ENCODE peak calls at places on chromosomes 3 and 15, in four cellular contexts. F is heart left ventricle, M is GM23338, G is IMR-90. Q is an unnamed sample.

GRCh38 chr3:141828487-141829284 is 47.8 kb upstream of the ATP1B3 start:
- DNase-seq in F (peak; percentile 45), M (no peak), G (peak; percentile 3), Q (no peak)

GRCh38 chr3:171472552-171472951 is 12.3 kb upstream of the TNIK start:
- DNase-seq in G (no peak), M (no peak), F (no peak), Q (no peak)

GRCh38 chr3:114764056-114764492 is 383.0 kb downstream of the ZBTB20 start:
- DNase-seq in G (peak; percentile 28), M (no peak), F (no peak), Q (no peak)

GRCh38 chr3:48268936-48269551 is 28.1 kb downstream of the ZNF589 start:
- DNase-seq in M (no peak), G (no peak), F (no peak), Q (no peak)

GRCh38 chr3:47741925-47742324 is 39.8 kb downstream of the SMARCC1 start:
- DNase-seq in F (no peak), G (no peak), M (no peak), Q (no peak)

GRCh38 chr3:129230311-129231019 is 18.9 kb upstream of the COPG1 start:
- DNase-seq in M (no peak), F (no peak), G (peak; percentile 90), Q (no peak)

GRCh38 chr3:149258714-149259113 is 37.1 kb upstream of the CP start:
- DNase-seq in F (no peak), M (no peak), G (no peak), Q (no peak)

GRCh38 chr15:58453931-58454793 is 22.4 kb downstream of the LIPC start:
- DNase-seq in F (no peak), M (no peak), G (no peak), Q (no peak)

GRCh38 chr15:37628507-37628906 is 305.9 kb upstream of the TMCO5A start:
- DNase-seq in F (no peak), M (no peak), G (no peak), Q (no peak)

GRCh38 chr15:40852529-40852928 is 8.7 kb downstream of the SPINT1 start:
- DNase-seq in F (no peak), M (no peak), G (no peak), Q (no peak)

GRCh38 chr3:185702564-185703225 is 116.6 kb downstream of the SENP2 start:
- DNase-seq in F (no peak), G (no peak), M (peak; percentile 39), Q (no peak)

GRCh38 chr3:139811331-139811730 is 123.7 kb upstream of the CLSTN2 start:
- DNase-seq in F (no peak), M (no peak), G (no peak), Q (no peak)

GRCh38 chr3:145243875-145244274 is 917.1 kb downstream of the PLOD2 start:
- DNase-seq in F (no peak), G (peak; percentile 53), M (no peak), Q (peak; percentile 37)

GRCh38 chr3:119608591-119608990 is 10.9 kb downstream of the PLA1A start:
- DNase-seq in G (no peak), M (no peak), F (no peak), Q (no peak)

GRCh38 chr3:114775395-114775794 is 371.7 kb downstream of the ZBTB20 start:
- DNase-seq in M (no peak), G (peak; percentile 29), F (no peak), Q (no peak)

GRCh38 chr15:71282086-71282485 is 166.8 kb downstream of the THSD4 start:
- DNase-seq in F (no peak), G (peak; percentile 70), M (no peak), Q (no peak)

GRCh38 chr3:123447749-123448502 is 964 bp downstream of the ADCY5 start:
- DNase-seq in M (peak; percentile 81), G (no peak), F (peak; percentile 46), Q (no peak)

GRCh38 chr3:122246214-122246613 is 62.7 kb downstream of the CASR start:
- DNase-seq in M (no peak), G (peak; percentile 20), F (no peak), Q (no peak)

GRCh38 chr15:47292638-47293037 is 424.7 kb upstream of the SEMA6D start:
- DNase-seq in M (no peak), F (no peak), G (no peak), Q (no peak)

GRCh38 chr3:104133004-104133403 is 1233.7 kb upstream of the ALCAM start:
- DNase-seq in M (no peak), F (no peak), G (no peak), Q (no peak)

GRCh38 chr3:182618981-182619591 is 174.2 kb upstream of the ATP11B start:
- DNase-seq in F (no peak), G (peak; percentile 1), M (no peak), Q (no peak)

GRCh38 chr3:133996996-133997395 is 32.7 kb downstream of the SLCO2A1 start:
- DNase-seq in F (no peak), G (no peak), M (no peak), Q (no peak)

GRCh38 chr15:39595621-39596221 is 14.8 kb downstream of the THBS1 start:
- DNase-seq in F (no peak), G (peak; percentile 43), M (no peak), Q (no peak)

GRCh38 chr3:47012342-47013230 is 33.1 kb downstream of the NBEAL2 start:
- DNase-seq in F (peak; percentile 35), G (no peak), M (no peak), Q (no peak)

GRCh38 chr3:165210132-165210531 is 13.9 kb upstream of the SLITRK3 start:
- DNase-seq in F (no peak), G (no peak), M (peak; percentile 13), Q (no peak)

GRCh38 chr3:73433079-73433478 is 191.7 kb downstream of the PDZRN3 start:
- DNase-seq in F (no peak), G (no peak), M (no peak), Q (no peak)

GRCh38 chr3:46546896-46547440 is 19.1 kb downstream of the LRRC2 start:
- DNase-seq in F (no peak), M (no peak), G (peak; percentile 25), Q (no peak)

GRCh38 chr3:31862861-31863260 is 118.2 kb downstream of the OSBPL10 start:
- DNase-seq in M (no peak), G (peak; percentile 34), F (no peak), Q (peak; percentile 18)

GRCh38 chr3:193942516-193943055 is 193.4 kb upstream of the HES1 start:
- DNase-seq in G (no peak), M (peak; percentile 10), F (no peak), Q (no peak)

GRCh38 chr3:184620101-184620798 is 58.7 kb downstream of the EPHB3 start:
- DNase-seq in M (no peak), F (no peak), G (peak; percentile 67), Q (no peak)

GRCh38 chr3:196422976-196423781 is 9.0 kb downstream of the UBXN7 start:
- DNase-seq in F (peak; percentile 92), M (no peak), G (no peak), Q (no peak)

GRCh38 chr15:58475573-58476524 is 44.1 kb downstream of the LIPC start:
- DNase-seq in F (peak; percentile 40), G (peak; percentile 36), M (no peak), Q (no peak)

GRCh38 chr3:168100777-168101492 is 5.2 kb upstream of the GOLIM4 start:
- DNase-seq in M (no peak), F (no peak), G (peak; percentile 56), Q (no peak)

GRCh38 chr3:30319713-30320112 is 286.7 kb upstream of the TGFBR2 start:
- DNase-seq in M (peak; percentile 70), G (peak; percentile 57), F (peak; percentile 41), Q (no peak)

GRCh38 chr3:183554377-183554776 is 1.1 kb downstream of the KLHL6 start:
- DNase-seq in M (no peak), F (no peak), G (no peak), Q (no peak)

GRCh38 chr3:134751831-134752230 is 43.2 kb upstream of the EPHB1 start:
- DNase-seq in M (no peak), F (no peak), G (no peak), Q (no peak)

GRCh38 chr3:108099679-108100428 is 9.0 kb upstream of the CD47 start:
- DNase-seq in G (peak; percentile 6), M (no peak), F (no peak), Q (no peak)

GRCh38 chr3:56923546-56924224 is 121.9 kb upstream of the ARHGEF3 start:
- DNase-seq in M (peak; percentile 49), G (peak; percentile 35), F (peak; percentile 58), Q (no peak)

DNA sequence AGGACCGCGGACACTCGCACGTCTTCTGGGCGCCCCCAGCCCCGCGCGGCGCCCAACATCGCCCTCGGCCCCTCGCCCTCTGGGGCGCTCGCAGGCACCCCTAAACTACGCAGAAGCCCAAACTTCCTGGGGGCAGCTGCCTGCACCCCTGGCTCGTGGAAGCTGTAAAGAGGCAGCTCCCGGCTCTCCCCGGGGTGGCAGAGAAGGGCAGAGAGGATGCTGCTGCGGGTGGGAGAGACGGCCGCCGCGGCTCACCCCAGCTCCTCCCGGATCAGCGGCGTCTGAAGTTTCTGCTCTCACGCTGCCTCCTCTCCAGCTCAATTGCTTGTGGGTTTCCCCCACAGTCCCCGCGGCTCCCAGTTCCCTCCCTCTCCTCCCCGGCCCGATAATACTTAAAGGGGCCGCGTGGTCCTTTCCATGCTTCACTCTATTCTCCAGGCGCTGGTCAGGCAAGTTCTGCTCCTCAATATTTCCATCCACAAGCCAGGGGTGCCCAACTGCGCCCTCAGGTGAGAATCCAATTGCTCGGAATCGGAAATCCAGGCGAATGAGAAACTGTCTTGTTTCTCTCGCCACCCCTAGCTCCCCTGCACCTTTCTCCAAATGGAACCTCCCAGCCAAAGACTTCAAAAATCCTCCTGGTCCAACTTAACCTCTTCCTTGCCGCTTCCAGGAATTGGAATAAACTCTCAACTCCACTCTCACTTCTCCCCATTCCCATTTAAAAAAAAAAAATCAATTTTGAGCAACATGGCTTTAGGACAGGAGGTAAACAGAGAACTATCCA is 748.5 kb downstream of the ROBO1 start:
- DNase-seq in G (peak; percentile 93), M (peak; percentile 93), F (peak; percentile 78), Q (peak; percentile 77)
- TF ChIP-seq CTCF in G (no peak), M (no peak), F (no peak), Q (no peak)

GRCh38 chr15:55829826-55830225 is 86.9 kb upstream of the PRTG start:
- DNase-seq in F (no peak), M (no peak), G (no peak), Q (no peak)
- H3K27ac ChIP-seq in F (no peak overlapping the region), M (no peak overlapping the region), G (no peak overlapping the region), Q (no peak overlapping the region)

DNA sequence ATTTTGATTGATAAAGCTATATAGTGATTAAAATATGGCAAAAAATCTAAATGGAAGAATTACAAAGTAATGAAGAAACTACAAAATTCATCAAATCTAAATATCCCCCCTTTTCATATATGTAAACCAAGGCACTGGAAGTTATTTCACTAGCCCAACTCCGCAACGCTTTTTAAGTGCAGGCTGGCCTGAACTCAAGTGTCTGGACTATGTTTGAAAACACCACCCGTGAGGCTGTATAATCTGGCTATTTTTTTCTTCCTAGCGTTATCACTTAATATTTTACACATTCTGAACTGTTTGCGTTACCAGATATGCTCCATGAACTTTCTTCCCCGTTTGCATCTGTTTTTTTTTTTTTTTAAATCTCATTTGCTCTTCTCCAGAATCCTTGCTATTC is 619.5 kb upstream of the CBLB start:
- DNase-seq in M (no peak), G (no peak), F (no peak), Q (no peak)
- TF ChIP-seq CTCF in M (no peak), G (no peak), F (no peak), Q (no peak)

GRCh38 chr3:138390582-138390932 is 42.2 kb downstream of the MRAS start:
- DNase-seq in G (no peak), M (no peak), F (no peak), Q (no peak)
- H3K27ac ChIP-seq in G (peak overlapping the region; percentile 16), M (no peak overlapping the region), F (peak overlapping the region; percentile 96), Q (peak overlapping the region; percentile 84)

Q was measured in AG04450.